ENCODE peak calls at places on chromosomes 7 and 10, in six cellular contexts. T is H1, I is GM12891, S is K562, J is HepG2, M is GM12878. X is an unnamed sample.

GRCh38 chr10:100995171-100995570 is 4.4 kb upstream of the LZTS2 start:
- DNase-seq in T (no peak), I (no peak), S (no peak), J (no peak), M (no peak), X (no peak)

GRCh38 chr7:38629621-38630020 is 1.6 kb downstream of the AMPH start:
- DNase-seq in T (no peak), I (no peak), S (no peak), J (no peak), M (no peak), X (no peak)

GRCh38 chr7:29881724-29882123 is 75.4 kb downstream of the WIPF3 start:
- DNase-seq in T (peak), I (no peak), S (no peak), J (no peak), M (no peak), X (no peak)

GRCh38 chr10:35328404-35329037 is 7.8 kb upstream of the CCNY start:
- DNase-seq in T (no peak), I (no peak), S (no peak), J (no peak), M (no peak), X (no peak)

GRCh38 chr10:110868981-110869380 is 2.7 kb upstream of the PDCD4 start:
- DNase-seq in T (no peak), I (no peak), S (no peak), J (no peak), M (no peak), X (no peak)

GRCh38 chr10:110373059-110373458 is 68.3 kb upstream of the SMNDC1 start:
- DNase-seq in T (no peak), I (no peak), S (no peak), J (no peak), M (no peak), X (no peak)

GRCh38 chr7:50369408-50370026 is 65.0 kb downstream of the IKZF1 start:
- DNase-seq in T (no peak), I (no peak), S (peak), J (peak), M (peak), X (no peak)

GRCh38 chr7:139714163-139714901 is 63.5 kb downstream of the HIPK2 start:
- DNase-seq in T (no peak), I (peak), S (no peak), J (no peak), M (no peak), X (peak)

GRCh38 chr7:82131224-82131623 is 312.4 kb downstream of the CACNA2D1 start:
- DNase-seq in T (no peak), I (no peak), S (no peak), J (no peak), M (no peak), X (no peak)

GRCh38 chr10:114077815-114078219 is 34.2 kb downstream of the ADRB1 start:
- DNase-seq in T (no peak), I (no peak), S (no peak), J (no peak), M (no peak), X (no peak)

GRCh38 chr10:4058514-4059029 is 273.6 kb upstream of the KLF6 start:
- DNase-seq in T (no peak), I (no peak), S (no peak), J (no peak), M (no peak), X (no peak)

GRCh38 chr7:33774762-33775523 is 130.4 kb upstream of the BMPER start:
- DNase-seq in T (no peak), I (no peak), S (no peak), J (no peak), M (no peak), X (no peak)

GRCh38 chr10:27366769-27367168 is 126.2 kb upstream of the ACBD5 start:
- DNase-seq in T (no peak), I (no peak), S (no peak), J (no peak), M (no peak), X (peak)

GRCh38 chr10:127550861-127551260 is 1.8 kb downstream of the NPS start:
- DNase-seq in T (no peak), I (no peak), S (no peak), J (no peak), M (no peak), X (no peak)

GRCh38 chr10:112631501-112632410 is 184.7 kb downstream of the VTI1A start:
- DNase-seq in T (no peak), I (no peak), S (no peak), J (peak), M (no peak), X (no peak)

GRCh38 chr10:5187852-5188251 is 2.9 kb upstream of the AKR1C8 start:
- DNase-seq in T (no peak), I (no peak), S (no peak), J (no peak), M (no peak), X (no peak)

GRCh38 chr10:132537713-132538020 is at the start of gene INPP5A:
- DNase-seq in T (no peak), I (no peak), S (no peak), J (no peak), M (no peak), X (no peak)
- TF ChIP-seq POLR2A in T (no peak), I (no peak), S (no peak), J (peak), M (peak), X (no peak)

GRCh38 chr10:68151453-68151852 is 42.2 kb downstream of the MYPN start:
- DNase-seq in T (no peak), I (no peak), S (no peak), J (no peak), M (no peak), X (no peak)

GRCh38 chr10:68156373-68157185 is 47.3 kb downstream of the MYPN start:
- DNase-seq in T (no peak), I (no peak), S (peak), J (peak), M (no peak), X (no peak)

GRCh38 chr10:68155615-68156205 is 46.4 kb downstream of the MYPN start:
- DNase-seq in T (no peak), I (no peak), S (no peak), J (no peak), M (no peak), X (no peak)

GRCh38 chr10:68154211-68154497 is 44.9 kb downstream of the MYPN start:
- DNase-seq in T (no peak), I (no peak), S (no peak), J (no peak), M (no peak), X (no peak)

GRCh38 chr10:68153473-68154210 is 44.4 kb downstream of the MYPN start:
- DNase-seq in T (peak), I (no peak), S (no peak), J (peak), M (no peak), X (no peak)
- TF ChIP-seq POLR2AphosphoS5 in T (no peak), I (no peak), S (no peak), J (no peak), M (no peak), X (no peak)

GRCh38 chr10:11225935-11226334 is 208.3 kb downstream of the CELF2 start:
- DNase-seq in T (no peak), I (no peak), S (peak), J (no peak), M (no peak), X (peak)
- TF ChIP-seq TAF1 in T (no peak), I (no peak), S (no peak), J (no peak), M (no peak), X (no peak)

DNA sequence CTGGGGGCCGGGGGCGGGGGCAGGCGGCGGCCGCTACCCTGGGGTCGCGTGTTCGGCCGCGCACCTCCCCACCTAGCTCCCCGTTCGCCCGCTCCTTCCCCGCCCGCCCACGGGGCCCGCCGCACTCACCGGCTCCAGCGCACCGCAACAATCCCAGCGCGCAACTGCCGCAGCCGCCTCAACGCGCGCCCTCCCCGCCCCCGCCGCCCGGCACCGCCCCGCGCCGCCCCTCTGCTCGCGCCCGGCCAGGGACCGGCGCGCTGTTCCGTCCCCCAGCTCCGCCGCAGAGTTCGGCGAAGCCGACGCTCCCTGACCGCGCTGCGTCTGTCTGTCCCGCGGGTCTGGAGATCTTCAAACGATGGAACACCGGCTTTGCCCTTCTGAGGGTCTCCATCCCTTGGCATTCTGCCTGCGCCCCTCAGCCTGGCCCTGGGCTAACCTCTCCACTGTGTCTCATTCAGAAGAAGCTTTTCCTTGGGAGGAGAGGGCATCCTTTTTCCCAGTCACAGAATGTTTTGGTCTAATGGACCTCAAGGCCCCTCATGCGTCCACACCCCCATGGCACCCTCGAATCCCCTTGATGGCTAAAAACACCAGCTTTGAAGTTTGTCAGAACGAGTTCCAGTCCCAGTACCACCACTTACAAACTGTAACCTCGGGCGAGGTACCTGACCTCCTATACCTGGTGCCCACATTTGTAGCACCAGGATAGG is at the start of gene NT5C2:
- DNase-seq in T (no peak), I (peak), S (peak), J (peak), M (no peak), X (peak)
- TF ChIP-seq POLR2A in T (no peak), I (peak), S (no peak), J (peak), M (peak), X (no peak)

X was measured in GM12892.